ENCODE peak calls at places on chromosomes 7 and 10, in nine cellular contexts. C is RWPE2, X is tibial artery, O is right lobe of liver, A is neural progenitor cell, G is fibroblast of mammary gland, E is bronchial epithelial cell, M is stomach, K is AG09319. J is an unnamed sample.

GRCh38 chr10:60810437-60811182 is 32.3 kb downstream of the CDK1 start:
- DNase-seq in X (no peak), M (peak; percentile 35), C (no peak), G (peak; percentile 52), A (no peak), K (no peak), O (no peak), E (peak; percentile 49), J (no peak)

GRCh38 chr10:22369433-22370072 is 24.3 kb downstream of the SPAG6 start:
- DNase-seq in X (no peak), K (no peak), A (no peak), C (no peak), O (no peak), E (peak; percentile 87), G (peak; percentile 62), M (no peak), J (no peak)

GRCh38 chr10:17747883-17748550 is 4.0 kb upstream of the TMEM236 start:
- DNase-seq in X (no peak), O (no peak), A (no peak), G (peak; percentile 71), E (peak; percentile 9), M (peak; percentile 39), C (no peak), K (no peak), J (no peak)

GRCh38 chr7:142516038-142516501 is 233.2 kb upstream of the PRSS1 start:
- DNase-seq in C (no peak), A (peak; percentile 70), G (peak; percentile 76), E (peak; percentile 65), X (no peak), O (no peak), M (no peak), K (peak; percentile 50), J (peak; percentile 25)

GRCh38 chr10:44310762-44311562 is 73.9 kb downstream of the CXCL12 start:
- DNase-seq in K (no peak), C (no peak), X (peak; percentile 84), A (peak; percentile 92), E (no peak), G (peak; percentile 77), M (peak; percentile 85), O (peak; percentile 80), J (no peak)

GRCh38 chr7:67809586-67809985 is 813.0 kb downstream of the TYW1 start:
- DNase-seq in C (no peak), E (no peak), X (no peak), M (no peak), O (no peak), G (peak; percentile 54), K (no peak), A (no peak), J (no peak)

GRCh38 chr7:141071260-141071854 is 2.5 kb upstream of the TMEM178B start:
- DNase-seq in X (no peak), E (no peak), A (peak; percentile 91), K (no peak), M (no peak), G (peak; percentile 24), C (no peak), O (no peak), J (no peak)

GRCh38 chr10:101824736-101825135 is 6.5 kb upstream of the OGA start:
- DNase-seq in M (no peak), K (no peak), E (no peak), A (no peak), G (no peak), O (peak; percentile 9), X (no peak), C (no peak), J (no peak)

GRCh38 chr10:94006591-94007550 is 13.1 kb downstream of the PLCE1 start:
- DNase-seq in E (peak; percentile 80), G (peak; percentile 76), K (peak; percentile 40), M (peak; percentile 61), C (no peak), X (no peak), A (no peak), O (no peak), J (no peak)

GRCh38 chr10:122054046-122055025 is 65.4 kb downstream of the TACC2 start:
- DNase-seq in X (peak; percentile 59), M (peak; percentile 54), C (no peak), A (peak; percentile 75), G (peak; percentile 82), K (no peak), O (peak; percentile 56), E (peak; percentile 65), J (no peak)

GRCh38 chr10:113594673-113595072 is 41.8 kb downstream of the HABP2 start:
- DNase-seq in A (peak; percentile 47), G (no peak), C (no peak), O (no peak), X (no peak), K (no peak), M (no peak), E (no peak), J (no peak)

GRCh38 chr7:98116656-98117461 is 10.2 kb downstream of the LMTK2 start:
- DNase-seq in X (no peak), G (peak; percentile 16), E (peak; percentile 58), C (no peak), K (no peak), A (no peak), O (no peak), M (no peak), J (no peak)

GRCh38 chr7:149729586-149729982 is 43.8 kb downstream of the ZNF467 start:
- DNase-seq in X (no peak), E (no peak), O (no peak), G (no peak), M (no peak), K (no peak), A (no peak), C (no peak), J (no peak)

DNA sequence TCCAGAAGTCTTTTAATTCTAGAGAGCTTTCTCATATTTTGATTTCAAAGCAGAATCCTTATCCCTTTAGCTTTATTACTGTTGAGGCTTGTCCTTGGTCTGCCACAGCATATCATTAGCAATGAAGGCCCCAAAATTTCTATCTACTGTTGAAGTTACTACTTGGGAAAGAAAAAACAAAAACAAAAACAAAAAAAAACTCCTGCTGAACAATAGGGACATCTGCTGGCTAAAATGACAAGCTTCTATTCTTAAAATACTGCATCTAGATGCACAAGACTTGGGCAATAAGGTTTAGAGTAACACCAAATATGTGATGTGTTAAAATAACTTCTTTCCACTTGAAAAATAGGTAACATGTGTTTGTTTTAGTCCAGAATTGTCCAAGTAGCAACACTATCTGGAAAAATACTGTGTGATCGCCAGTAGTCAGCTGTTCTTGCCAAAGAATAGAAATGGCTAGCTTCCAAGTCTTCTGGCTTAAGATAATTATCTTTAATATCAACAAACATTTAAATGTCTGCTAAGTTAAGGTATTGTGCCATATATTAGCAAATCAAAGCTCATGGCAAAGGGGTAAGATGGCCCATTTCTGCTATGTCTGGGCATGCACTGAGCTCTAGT is 3.8 kb upstream of the DMTF1 start:
- DNase-seq in K (peak; percentile 14), X (no peak), G (peak; percentile 59), O (no peak), C (no peak), M (no peak), E (peak; percentile 54), A (peak; percentile 21), J (no peak)
- TF ChIP-seq CTCF in K (peak; percentile 60), X (peak; percentile 43), G (peak; percentile 60), O (peak; percentile 53), C (peak; percentile 88), M (no peak), E (peak; percentile 46), A (peak; percentile 60), J (peak; percentile 61)

GRCh38 chr7:51316262-51316665 is 345 bp downstream of the COBL start:
- DNase-seq in M (peak; percentile 65), O (peak; percentile 76), E (no peak), A (no peak), K (no peak), G (no peak), X (no peak), C (no peak), J (no peak)
- TF ChIP-seq CTCF in M (peak; percentile 36), O (peak; percentile 25), E (peak; percentile 46), A (peak; percentile 22), K (no peak), G (no peak), X (no peak), C (peak; percentile 16), J (no peak)

GRCh38 chr7:156397249-156397648 is 243.3 kb upstream of the RNF32 start:
- DNase-seq in O (no peak), M (no peak), E (no peak), C (no peak), A (no peak), G (no peak), X (no peak), K (no peak), J (no peak)
- TF ChIP-seq CTCF in O (no peak), M (no peak), E (no peak), C (no peak), A (no peak), G (no peak), X (no peak), K (no peak), J (no peak)

GRCh38 chr7:25843467-25843866 is 308.5 kb upstream of the NFE2L3 start:
- DNase-seq in A (no peak), O (no peak), M (no peak), E (no peak), K (no peak), G (no peak), C (no peak), X (no peak), J (no peak)
- TF ChIP-seq CTCF in A (no peak), O (no peak), M (no peak), E (no peak), K (no peak), G (no peak), C (no peak), X (no peak), J (no peak)

GRCh38 chr7:66781408-66782090 is 41.0 kb downstream of the RABGEF1 start:
- DNase-seq in A (no peak), E (no peak), M (no peak), K (no peak), O (no peak), X (no peak), C (no peak), G (no peak), J (no peak)
- TF ChIP-seq CTCF in A (no peak), E (no peak), M (no peak), K (no peak), O (no peak), X (no peak), C (no peak), G (no peak), J (no peak)

GRCh38 chr7:100132126-100132525 is 5.4 kb downstream of the MBLAC1 start:
- DNase-seq in A (no peak), M (no peak), C (no peak), K (no peak), E (no peak), G (no peak), O (no peak), X (no peak), J (no peak)
- TF ChIP-seq CTCF in A (no peak), M (no peak), C (no peak), K (no peak), E (no peak), G (no peak), O (no peak), X (no peak), J (no peak)

DNA sequence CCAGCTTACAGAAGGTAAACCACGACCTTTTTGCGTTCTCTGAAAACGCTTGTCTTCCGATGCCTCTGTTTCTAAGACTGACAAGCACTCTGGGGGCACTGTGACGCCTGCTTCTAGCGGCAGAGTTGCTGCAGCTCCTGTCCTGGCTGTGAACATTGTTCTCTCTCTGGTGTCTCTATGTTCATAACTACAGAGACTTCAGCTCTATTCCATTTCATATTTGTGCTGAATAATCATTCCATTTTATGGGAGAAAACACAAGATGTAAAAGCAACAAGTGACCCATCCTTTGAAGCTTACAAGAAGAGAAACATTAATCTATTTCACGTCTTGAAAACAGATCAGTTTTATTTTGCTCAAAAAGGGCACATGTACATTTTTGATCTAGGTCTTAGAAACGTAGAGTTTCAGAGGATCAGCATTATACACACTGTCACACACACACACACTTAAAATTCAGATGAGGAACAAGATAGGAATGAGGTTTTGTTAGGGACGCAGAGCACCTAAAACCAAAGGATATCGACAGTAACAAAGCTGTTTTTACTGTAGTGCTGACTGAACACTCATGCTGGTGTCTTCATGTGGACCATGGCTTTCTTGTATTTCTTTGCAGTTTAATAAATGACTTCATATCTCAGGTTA is 3.0 kb downstream of the IKZF1 start:
- DNase-seq in C (no peak), O (no peak), K (no peak), M (no peak), E (no peak), X (no peak), G (no peak), A (peak; percentile 48), J (no peak)
- TF ChIP-seq CTCF in C (no peak), O (no peak), K (no peak), M (no peak), E (no peak), X (no peak), G (no peak), A (no peak), J (no peak)

J was measured in D721Med.